ENCODE peak calls at places on chromosomes 12 and 14, in six cellular contexts. O is A549, M is stomach, Z is GM12878, Q is K562, S is suprapubic skin. B is an unnamed sample.

GRCh38 chr12:22100952-22101748 is 55.1 kb downstream of the CMAS start:
- DNase-seq in Z (peak), S (no peak), M (peak), Q (no peak), O (peak), B (no peak)

GRCh38 chr12:65152586-65152985 is 16.8 kb upstream of the LEMD3 start:
- DNase-seq in Q (no peak), O (no peak), S (no peak), Z (no peak), M (no peak), B (no peak)

GRCh38 chr14:38989917-38990546 is 113.0 kb downstream of the SEC23A start:
- DNase-seq in O (no peak), Z (peak), Q (no peak), S (no peak), M (no peak), B (no peak)

GRCh38 chr14:104657563-104658324 is 31.7 kb upstream of the INF2 start:
- DNase-seq in S (no peak), M (no peak), Q (peak), O (no peak), Z (no peak), B (no peak)

GRCh38 chr12:103503546-103504480 is 8.0 kb upstream of the C12orf42 start:
- DNase-seq in O (peak), M (peak), Z (no peak), S (no peak), Q (peak), B (no peak)

GRCh38 chr12:10140001-10140400 is 10.0 kb upstream of the CLEC7A start:
- DNase-seq in M (no peak), Q (no peak), O (peak), S (no peak), Z (peak), B (no peak)

GRCh38 chr12:120488057-120488660 is 7.8 kb upstream of the DYNLL1 start:
- DNase-seq in Z (no peak), S (no peak), Q (peak), O (no peak), M (no peak), B (no peak)

GRCh38 chr12:89469361-89469760 is 55.2 kb downstream of the GALNT4 start:
- DNase-seq in S (no peak), M (no peak), O (no peak), Q (no peak), Z (no peak), B (no peak)

GRCh38 chr12:2489266-2489665 is 305.5 kb upstream of the FKBP4 start:
- DNase-seq in S (no peak), O (no peak), M (no peak), Q (no peak), Z (no peak), B (no peak)

GRCh38 chr12:132597333-132598283 is 12.8 kb downstream of the LRCOL1 start:
- DNase-seq in O (peak), Q (no peak), Z (no peak), S (no peak), M (no peak), B (no peak)

GRCh38 chr12:39442895-39443703 is at the start of gene KIF21A:
- DNase-seq in O (peak), Q (peak), Z (peak), S (peak), M (peak), B (peak)
- TF ChIP-seq EP300 in O (peak), Q (no peak), Z (peak), S (no peak), M (no peak), B (no peak)

GRCh38 chr12:92144045-92144630 is 1.5 kb downstream of the BTG1 start:
- DNase-seq in S (peak), Z (no peak), O (peak), Q (peak), M (peak), B (peak)
- TF ChIP-seq POLR2A in S (no peak), Z (peak), O (no peak), Q (no peak), M (peak), B (no peak)

GRCh38 chr14:92472860-92473259 is 40.7 kb upstream of the RIN3 start:
- DNase-seq in O (no peak), S (no peak), Q (no peak), M (no peak), Z (no peak), B (no peak)

GRCh38 chr14:92471919-92472318 is 41.7 kb upstream of the RIN3 start:
- DNase-seq in M (no peak), O (peak), S (no peak), Z (no peak), Q (no peak), B (no peak)

GRCh38 chr14:92473261-92473946 is 40.2 kb upstream of the RIN3 start:
- DNase-seq in S (no peak), M (peak), Z (no peak), O (peak), Q (no peak), B (no peak)

GRCh38 chr14:92469515-92469914 is 44.1 kb upstream of the RIN3 start:
- DNase-seq in M (no peak), S (no peak), O (no peak), Z (no peak), Q (no peak), B (no peak)

DNA sequence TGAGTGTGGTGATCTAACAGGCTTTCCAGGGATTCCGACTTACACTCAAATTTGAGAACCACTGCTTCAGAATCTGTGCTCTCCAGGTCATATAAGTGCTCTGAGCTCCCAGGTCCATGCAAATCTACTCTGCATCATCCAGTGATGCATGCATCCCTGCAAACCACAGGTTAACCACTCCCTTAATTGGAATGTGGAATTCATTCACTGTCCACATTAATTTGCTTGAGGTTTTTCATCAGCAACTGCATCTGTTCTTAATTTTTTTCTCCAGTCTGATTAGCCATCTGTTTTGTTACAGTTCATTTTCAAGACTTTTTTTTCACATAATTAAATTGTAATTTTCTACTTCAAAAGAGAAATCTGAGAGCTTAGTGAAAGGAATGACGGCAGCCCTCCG is 43.4 kb upstream of the RIN3 start:
- DNase-seq in Q (no peak), Z (no peak), O (peak), S (no peak), M (no peak), B (no peak)
- TF ChIP-seq EP300 in Q (no peak), Z (no peak), O (no peak), S (no peak), M (no peak), B (no peak)

DNA sequence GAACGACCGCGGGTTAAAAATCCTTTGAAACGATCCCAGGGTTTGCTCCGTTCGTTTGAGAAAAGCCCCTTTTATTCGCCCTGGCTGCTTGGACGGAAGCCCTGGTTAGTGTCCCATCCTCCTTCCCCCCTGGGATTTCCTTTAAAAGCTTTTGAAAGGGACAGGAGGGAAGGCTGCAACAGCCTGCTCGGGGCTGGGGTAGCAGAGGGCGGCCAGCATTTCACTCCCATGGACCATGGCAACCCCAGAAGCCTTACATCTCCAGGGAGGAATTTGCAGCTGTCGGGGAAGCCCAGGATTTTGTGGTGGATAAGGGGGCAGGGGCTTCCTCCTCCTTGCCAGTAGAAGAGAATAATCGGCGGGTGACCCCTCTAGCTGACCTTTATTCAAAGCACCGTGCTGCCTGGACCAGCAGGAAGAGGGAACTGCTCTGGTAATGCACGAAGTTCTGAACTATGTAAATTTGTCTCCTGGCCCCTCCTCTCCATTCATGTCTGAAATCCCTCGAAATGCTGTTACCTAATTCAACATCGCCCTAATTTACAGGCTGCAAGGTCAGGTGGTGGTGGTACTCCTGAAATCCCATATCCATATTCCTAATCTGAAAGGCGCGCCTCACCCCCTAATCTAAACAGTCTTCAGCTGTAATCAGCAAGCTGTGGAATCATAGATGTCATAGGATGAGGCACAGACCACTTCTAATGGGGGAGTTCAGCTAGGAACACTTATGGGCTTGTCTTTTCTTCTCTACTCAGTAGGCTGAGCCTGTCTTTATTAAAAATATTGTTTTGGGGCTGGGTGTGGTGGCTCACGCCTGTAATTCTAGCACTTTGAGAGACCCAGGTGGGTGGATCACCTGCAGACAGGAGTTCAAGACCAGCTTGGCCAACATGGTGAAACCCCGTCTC is 1.0 kb upstream of the CLIP1 start:
- DNase-seq in M (no peak), S (no peak), O (peak), Z (no peak), Q (no peak), B (peak)
- TF ChIP-seq POLR2A in M (no peak), S (no peak), O (peak), Z (no peak), Q (peak), B (no peak)